ENCODE peak calls at places on chromosomes 5 and 9, in eight cellular contexts. K is body of pancreas, G is stomach, E is A549, J is right lobe of liver, U is IMR-90, W is breast epithelium, Z is heart left ventricle. D is an unnamed sample.

GRCh38 chr5:26339576-26339975 is 698.8 kb downstream of the CDH9 start:
- DNase-seq in K (no peak), G (no peak), E (no peak), J (no peak), U (no peak), W (no peak), Z (no peak), D (no peak)

GRCh38 chr5:178859625-178860521 is at the start of gene ZNF354B:
- DNase-seq in K (peak), G (peak), E (peak), J (peak), U (peak), W (peak), Z (peak), D (peak)

GRCh38 chr5:139414601-139415121 is 10.8 kb upstream of the SPATA24 start:
- DNase-seq in K (no peak), G (no peak), E (no peak), J (no peak), U (no peak), W (no peak), Z (no peak), D (peak)

GRCh38 chr5:154779105-154779504 is 23.9 kb downstream of the LARP1 start:
- DNase-seq in K (no peak), G (no peak), E (peak), J (no peak), U (peak), W (no peak), Z (no peak), D (no peak)

GRCh38 chr9:114284316-114285060 is 38.4 kb upstream of the ORM1 start:
- DNase-seq in K (no peak), G (no peak), E (no peak), J (no peak), U (no peak), W (no peak), Z (peak), D (peak)

GRCh38 chr9:6655036-6655435 is 9.5 kb upstream of the GLDC start:
- DNase-seq in K (no peak), G (no peak), E (no peak), J (no peak), U (no peak), W (no peak), Z (no peak), D (no peak)

GRCh38 chr9:13728121-13728520 is 448.6 kb upstream of the MPDZ start:
- DNase-seq in K (no peak), G (no peak), E (no peak), J (no peak), U (no peak), W (no peak), Z (no peak), D (no peak)

GRCh38 chr5:75265731-75266130 is 29.1 kb upstream of the ANKRD31 start:
- DNase-seq in K (no peak), G (no peak), E (peak), J (no peak), U (peak), W (no peak), Z (no peak), D (no peak)

GRCh38 chr5:122424211-122424610 is 112.2 kb downstream of the SNCAIP start:
- DNase-seq in K (no peak), G (no peak), E (no peak), J (no peak), U (no peak), W (no peak), Z (no peak), D (no peak)

GRCh38 chr9:13118294-13118693 is 161.2 kb downstream of the MPDZ start:
- DNase-seq in K (no peak), G (no peak), E (no peak), J (no peak), U (no peak), W (no peak), Z (no peak), D (no peak)

GRCh38 chr9:6641961-6642360 is 3.6 kb downstream of the GLDC start:
- DNase-seq in K (no peak), G (no peak), E (no peak), J (no peak), U (no peak), W (no peak), Z (no peak), D (no peak)

GRCh38 chr5:139762624-139763170 is 32.9 kb upstream of the PSD2 start:
- DNase-seq in K (no peak), G (no peak), E (no peak), J (no peak), U (no peak), W (no peak), Z (no peak), D (no peak)

GRCh38 chr9:105333076-105333475 is 88.6 kb downstream of the SLC44A1 start:
- DNase-seq in K (no peak), G (no peak), E (no peak), J (no peak), U (peak), W (no peak), Z (no peak), D (no peak)

GRCh38 chr9:5552301-5552700 is 42.0 kb downstream of the PDCD1LG2 start:
- DNase-seq in K (no peak), G (no peak), E (no peak), J (no peak), U (peak), W (no peak), Z (no peak), D (no peak)

GRCh38 chr5:97076098-97076497 is 66.3 kb downstream of the LIX1 start:
- DNase-seq in K (no peak), G (no peak), E (no peak), J (no peak), U (no peak), W (no peak), Z (no peak), D (no peak)

GRCh38 chr5:77424921-77425320 is 67.2 kb downstream of the WDR41 start:
- DNase-seq in K (no peak), G (no peak), E (no peak), J (no peak), U (no peak), W (no peak), Z (no peak), D (no peak)

GRCh38 chr9:30039712-30040111 is 2344.7 kb upstream of the ACO1 start:
- DNase-seq in K (no peak), G (no peak), E (no peak), J (no peak), U (no peak), W (no peak), Z (no peak), D (no peak)
- TF ChIP-seq CTCF in K (no peak), G (no peak), E (no peak), J (no peak), U (no peak), W (no peak), Z (no peak), D (no peak)

DNA sequence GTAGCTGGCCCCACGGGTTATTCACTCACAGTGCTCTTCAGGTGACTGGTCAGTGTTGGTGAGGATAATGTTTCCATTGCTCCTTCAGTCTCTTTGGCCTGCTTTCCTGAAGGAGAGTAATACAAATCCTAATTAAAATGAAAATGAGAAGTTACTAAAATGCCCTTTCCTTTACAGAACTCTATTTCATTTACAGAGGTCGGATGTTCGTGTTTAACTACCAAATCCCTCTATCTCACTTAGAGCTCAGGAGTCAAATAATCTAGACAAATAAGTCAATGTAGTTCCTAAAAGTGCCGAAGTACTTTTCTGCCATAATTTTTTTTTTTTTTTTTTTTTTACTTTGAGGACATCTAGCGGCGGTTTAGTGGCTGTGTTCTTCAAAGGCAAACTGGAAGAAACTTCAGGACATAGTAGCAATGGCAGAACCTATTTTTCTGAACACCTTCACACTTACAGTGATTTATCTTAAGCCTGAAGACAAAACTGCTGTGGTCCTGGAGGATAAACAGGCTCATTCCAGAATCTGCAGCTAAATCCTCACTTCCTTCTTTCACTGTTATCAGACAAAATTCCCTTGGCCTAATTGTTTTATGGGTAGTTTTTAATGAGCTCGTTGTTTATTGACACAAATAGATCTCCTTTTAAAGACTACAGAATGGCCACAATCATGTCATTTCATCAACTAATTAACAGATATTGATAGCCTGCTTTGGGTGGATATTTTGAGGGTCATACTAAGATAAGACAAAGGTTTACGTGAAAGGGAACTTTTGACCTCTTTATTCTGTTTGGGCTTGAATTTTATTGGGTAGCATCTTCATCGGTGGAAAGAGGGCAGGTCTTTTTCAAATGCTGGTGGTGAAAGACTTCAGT is 207.6 kb upstream of the DMRTA1 start:
- DNase-seq in K (no peak), G (no peak), E (peak), J (no peak), U (peak), W (no peak), Z (no peak), D (no peak)
- H3K4me3 ChIP-seq in K (no peak), G (no peak), E (peak), J (no peak), U (no peak), W (no peak), Z (no peak), D (no peak)

GRCh38 chr9:63859475-63860215 is 1425.4 kb downstream of the FOXD4L5 start:
- DNase-seq in K (peak), G (no peak), E (peak), J (peak), U (no peak), W (no peak), Z (peak), D (no peak)
- TF ChIP-seq POLR2A in K (peak), G (no peak), E (no peak), J (no peak), U (no peak), W (no peak), Z (no peak), D (no peak)

GRCh38 chr5:137199201-137199600 is 299.9 kb downstream of the SPOCK1 start:
- DNase-seq in K (no peak), G (no peak), E (no peak), J (no peak), U (peak), W (no peak), Z (no peak), D (no peak)

GRCh38 chr5:137200906-137201305 is 298.2 kb downstream of the SPOCK1 start:
- DNase-seq in K (no peak), G (no peak), E (no peak), J (no peak), U (no peak), W (no peak), Z (no peak), D (no peak)

GRCh38 chr5:137203011-137203632 is 296.0 kb downstream of the SPOCK1 start:
- DNase-seq in K (no peak), G (no peak), E (no peak), J (no peak), U (no peak), W (no peak), Z (no peak), D (no peak)

GRCh38 chr5:137201876-137202275 is 297.2 kb downstream of the SPOCK1 start:
- DNase-seq in K (no peak), G (no peak), E (peak), J (no peak), U (peak), W (no peak), Z (no peak), D (peak)

GRCh38 chr5:137199966-137200365 is 299.2 kb downstream of the SPOCK1 start:
- DNase-seq in K (no peak), G (no peak), E (peak), J (no peak), U (peak), W (no peak), Z (no peak), D (no peak)
- TF ChIP-seq CTCF in K (no peak), G (no peak), E (peak), J (no peak), U (peak), W (no peak), Z (no peak), D (no peak)

GRCh38 chr5:143865421-143865820 is 53.5 kb downstream of the HMHB1 start:
- DNase-seq in K (no peak), G (no peak), E (no peak), J (no peak), U (no peak), W (no peak), Z (no peak), D (no peak)

GRCh38 chr5:143871672-143872071 is 59.7 kb downstream of the HMHB1 start:
- DNase-seq in K (no peak), G (no peak), E (no peak), J (no peak), U (no peak), W (no peak), Z (no peak), D (no peak)

GRCh38 chr5:143874312-143874711 is 62.4 kb downstream of the HMHB1 start:
- DNase-seq in K (no peak), G (no peak), E (no peak), J (no peak), U (peak), W (no peak), Z (no peak), D (no peak)

DNA sequence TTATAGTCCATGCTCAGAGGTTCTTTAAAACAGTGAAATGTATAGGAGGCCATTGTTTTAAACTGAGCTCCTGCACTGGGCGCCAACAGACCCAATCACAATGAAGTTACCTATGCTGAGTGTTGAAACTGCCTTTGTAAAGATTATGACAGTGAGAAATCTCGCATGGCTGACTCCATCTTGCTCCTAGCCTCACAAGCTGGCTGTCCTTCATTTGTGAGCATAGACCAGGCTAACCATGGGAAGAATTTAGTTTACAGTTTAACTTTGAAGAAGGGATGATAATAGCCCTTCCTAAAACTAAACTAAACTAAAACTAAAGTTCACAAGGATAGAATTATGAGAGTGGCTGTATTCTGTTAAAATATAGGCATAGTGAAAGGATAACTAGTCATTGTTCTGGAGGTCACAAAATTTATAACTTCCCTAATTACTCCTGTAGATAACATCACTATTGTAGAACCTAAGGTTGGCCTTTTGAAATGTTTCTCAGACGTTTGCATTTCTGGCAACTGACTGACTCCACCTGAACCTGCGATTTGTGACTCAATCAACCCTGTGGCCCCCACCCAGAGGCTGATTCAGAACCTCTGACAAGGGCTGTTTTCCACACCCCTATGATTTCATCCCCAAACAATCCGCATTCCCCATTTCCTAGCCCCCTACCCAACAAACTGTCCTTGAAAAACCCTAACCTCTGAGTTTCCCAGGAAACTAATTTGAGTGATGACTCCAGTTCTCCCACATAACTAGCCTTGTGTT is 59.1 kb downstream of the HMHB1 start:
- DNase-seq in K (no peak), G (no peak), E (no peak), J (no peak), U (no peak), W (no peak), Z (no peak), D (no peak)
- H3K4me3 ChIP-seq in K (no peak), G (no peak), E (no peak), J (no peak), U (no peak), W (no peak), Z (no peak), D (no peak)

GRCh38 chr9:34651876-34652602 is at the start of gene IL11RA:
- DNase-seq in K (peak), G (peak), E (peak), J (peak), U (peak), W (peak), Z (peak), D (peak)
- TF ChIP-seq POLR2A in K (no peak), G (no peak), E (peak), J (peak), U (no peak), W (no peak), Z (no peak), D (no peak)

GRCh38 chr9:79757906-79758669 is 186.3 kb downstream of the TLE4 start:
- DNase-seq in K (no peak), G (no peak), E (peak), J (no peak), U (peak), W (no peak), Z (no peak), D (no peak)
- TF ChIP-seq CTCF in K (no peak), G (no peak), E (peak), J (peak), U (peak), W (no peak), Z (peak), D (no peak)

DNA sequence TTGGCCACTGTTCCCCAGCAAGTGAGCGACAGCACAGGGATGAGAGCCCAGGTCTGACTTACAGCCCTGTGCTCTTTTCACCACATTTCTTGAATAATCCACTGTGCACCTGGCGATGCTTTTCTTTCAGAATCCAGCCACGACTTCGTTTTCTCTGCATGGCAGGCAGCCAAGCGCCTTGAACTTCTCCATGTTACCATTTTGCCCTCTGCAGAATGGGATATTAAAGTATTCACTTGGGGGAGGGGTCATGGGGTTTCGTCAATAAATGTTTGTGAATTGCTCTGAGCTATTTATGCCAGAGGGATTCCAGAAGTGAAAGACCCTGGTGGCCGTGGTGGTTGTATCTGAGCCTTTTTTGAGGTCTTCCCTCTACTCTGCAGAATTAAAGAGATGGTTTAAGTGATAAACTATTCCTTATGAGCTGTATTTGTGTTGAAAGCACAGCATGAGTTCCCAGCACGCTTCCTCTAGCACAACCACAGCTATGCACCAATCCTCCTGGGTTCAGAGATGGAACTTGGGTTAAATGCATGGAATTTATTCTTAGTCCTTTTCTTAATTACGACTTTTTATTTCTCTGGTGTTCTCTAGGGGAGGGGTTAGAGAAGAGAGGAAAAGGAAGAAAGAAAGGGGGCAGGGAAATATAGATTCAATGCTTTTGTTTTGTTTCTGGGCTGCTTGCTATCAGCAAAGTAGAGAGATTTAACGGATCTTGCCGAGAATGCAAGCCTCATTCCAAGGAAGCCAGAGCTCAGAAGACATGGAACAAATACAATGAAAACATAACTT is 478.2 kb upstream of the TNC start:
- DNase-seq in K (no peak), G (no peak), E (peak), J (no peak), U (peak), W (no peak), Z (no peak), D (no peak)
- H3K4me3 ChIP-seq in K (no peak), G (no peak), E (no peak), J (no peak), U (peak), W (no peak), Z (no peak), D (no peak)

D was measured in lower leg skin.